ENCODE peak calls at places on chromosomes 3 and 15, in ten cellular contexts. One of them, this sample, is unnamed.

GRCh38 chr3:147383617-147384016 is 22.7 kb downstream of the ZIC4 start:
- DNase-seq in neural progenitor cell: peak; percentile 68
- DNase-seq in right lobe of liver: no peak
- DNase-seq in SJSA1: no peak
- DNase-seq in transverse colon: no peak
- DNase-seq in CD8-positive, alpha-beta memory T cell: no peak
- DNase-seq in CD4-positive, alpha-beta T cell: no peak
- DNase-seq in pancreas: no peak
- DNase-seq in psoas muscle: no peak
- DNase-seq in heart right ventricle: no peak
- DNase-seq in this sample: no peak

GRCh38 chr3:87260270-87260669 is 16.1 kb downstream of the POU1F1 start:
- DNase-seq in neural progenitor cell: peak; percentile 72
- DNase-seq in right lobe of liver: no peak
- DNase-seq in SJSA1: peak; percentile 28
- DNase-seq in transverse colon: peak; percentile 28
- DNase-seq in CD8-positive, alpha-beta memory T cell: no peak
- DNase-seq in CD4-positive, alpha-beta T cell: peak; percentile 25
- DNase-seq in pancreas: peak; percentile 17
- DNase-seq in psoas muscle: no peak
- DNase-seq in heart right ventricle: no peak
- DNase-seq in this sample: no peak

GRCh38 chr15:93020976-93021772 is 67.8 kb downstream of the RGMA start:
- DNase-seq in neural progenitor cell: no peak
- DNase-seq in right lobe of liver: no peak
- DNase-seq in SJSA1: no peak
- DNase-seq in transverse colon: no peak
- DNase-seq in CD8-positive, alpha-beta memory T cell: no peak
- DNase-seq in CD4-positive, alpha-beta T cell: no peak
- DNase-seq in pancreas: no peak
- DNase-seq in psoas muscle: no peak
- DNase-seq in heart right ventricle: no peak
- DNase-seq in this sample: no peak

GRCh38 chr3:59286791-59287531 is 237.1 kb upstream of the CFAP20DC start:
- DNase-seq in neural progenitor cell: no peak
- DNase-seq in right lobe of liver: no peak
- DNase-seq in SJSA1: peak; percentile 17
- DNase-seq in transverse colon: no peak
- DNase-seq in CD8-positive, alpha-beta memory T cell: no peak
- DNase-seq in CD4-positive, alpha-beta T cell: no peak
- DNase-seq in pancreas: peak; percentile 81
- DNase-seq in psoas muscle: no peak
- DNase-seq in heart right ventricle: peak; percentile 9
- DNase-seq in this sample: peak; percentile 58

GRCh38 chr3:109257269-109257668 is 59.0 kb downstream of the DPPA2 start:
- DNase-seq in neural progenitor cell: no peak
- DNase-seq in right lobe of liver: no peak
- DNase-seq in SJSA1: no peak
- DNase-seq in transverse colon: no peak
- DNase-seq in CD8-positive, alpha-beta memory T cell: no peak
- DNase-seq in CD4-positive, alpha-beta T cell: no peak
- DNase-seq in pancreas: no peak
- DNase-seq in psoas muscle: no peak
- DNase-seq in heart right ventricle: no peak
- DNase-seq in this sample: no peak

GRCh38 chr15:27815035-27815434 is 284.1 kb downstream of the OCA2 start:
- DNase-seq in neural progenitor cell: no peak
- DNase-seq in right lobe of liver: no peak
- DNase-seq in SJSA1: no peak
- DNase-seq in transverse colon: no peak
- DNase-seq in CD8-positive, alpha-beta memory T cell: no peak
- DNase-seq in CD4-positive, alpha-beta T cell: no peak
- DNase-seq in pancreas: no peak
- DNase-seq in psoas muscle: no peak
- DNase-seq in heart right ventricle: no peak
- DNase-seq in this sample: no peak

GRCh38 chr15:62392411-62392810 is 227.3 kb upstream of the C2CD4B start:
- DNase-seq in neural progenitor cell: peak; percentile 55
- DNase-seq in right lobe of liver: no peak
- DNase-seq in SJSA1: no peak
- DNase-seq in transverse colon: peak; percentile 23
- DNase-seq in CD8-positive, alpha-beta memory T cell: no peak
- DNase-seq in CD4-positive, alpha-beta T cell: no peak
- DNase-seq in pancreas: no peak
- DNase-seq in psoas muscle: peak; percentile 31
- DNase-seq in heart right ventricle: peak; percentile 34
- DNase-seq in this sample: no peak

GRCh38 chr3:42503251-42503924 is 945 bp downstream of the VIPR1 start:
- DNase-seq in neural progenitor cell: no peak
- DNase-seq in right lobe of liver: no peak
- DNase-seq in SJSA1: no peak
- DNase-seq in transverse colon: peak; percentile 14
- DNase-seq in CD8-positive, alpha-beta memory T cell: no peak
- DNase-seq in CD4-positive, alpha-beta T cell: no peak
- DNase-seq in pancreas: no peak
- DNase-seq in psoas muscle: no peak
- DNase-seq in heart right ventricle: peak; percentile 1
- DNase-seq in this sample: no peak

GRCh38 chr15:45136378-45136764 is 6.6 kb downstream of the DUOX1 start:
- DNase-seq in neural progenitor cell: peak; percentile 57
- DNase-seq in right lobe of liver: no peak
- DNase-seq in SJSA1: no peak
- DNase-seq in transverse colon: no peak
- DNase-seq in CD8-positive, alpha-beta memory T cell: no peak
- DNase-seq in CD4-positive, alpha-beta T cell: no peak
- DNase-seq in pancreas: no peak
- DNase-seq in psoas muscle: no peak
- DNase-seq in heart right ventricle: no peak
- DNase-seq in this sample: no peak

GRCh38 chr3:108047987-108048386 is 42.8 kb downstream of the CD47 start:
- DNase-seq in neural progenitor cell: no peak
- DNase-seq in right lobe of liver: no peak
- DNase-seq in SJSA1: no peak
- DNase-seq in transverse colon: no peak
- DNase-seq in CD8-positive, alpha-beta memory T cell: no peak
- DNase-seq in CD4-positive, alpha-beta T cell: no peak
- DNase-seq in pancreas: no peak
- DNase-seq in psoas muscle: no peak
- DNase-seq in heart right ventricle: no peak
- DNase-seq in this sample: no peak
- H3K9me3 ChIP-seq in neural progenitor cell: no peaks in the 10 kb centered on the region
- H3K9me3 ChIP-seq in right lobe of liver: no peaks in the 10 kb centered on the region
- H3K9me3 ChIP-seq in SJSA1: no peaks in the 10 kb centered on the region
- H3K9me3 ChIP-seq in transverse colon: no peaks in the 10 kb centered on the region
- H3K9me3 ChIP-seq in CD8-positive, alpha-beta memory T cell: no peaks in the 10 kb centered on the region
- H3K9me3 ChIP-seq in CD4-positive, alpha-beta T cell: no peaks in the 10 kb centered on the region
- H3K9me3 ChIP-seq in pancreas: no peaks in the 10 kb centered on the region
- H3K9me3 ChIP-seq in psoas muscle: no peaks in the 10 kb centered on the region
- H3K9me3 ChIP-seq in heart right ventricle: no peaks in the 10 kb centered on the region
- H3K9me3 ChIP-seq in this sample: no peaks in the 10 kb centered on the region

GRCh38 chr3:7456376-7456775 is 595.5 kb downstream of the GRM7 start:
- DNase-seq in neural progenitor cell: no peak
- DNase-seq in right lobe of liver: no peak
- DNase-seq in SJSA1: no peak
- DNase-seq in transverse colon: no peak
- DNase-seq in CD8-positive, alpha-beta memory T cell: no peak
- DNase-seq in CD4-positive, alpha-beta T cell: no peak
- DNase-seq in pancreas: no peak
- DNase-seq in psoas muscle: no peak
- DNase-seq in heart right ventricle: no peak
- DNase-seq in this sample: no peak
- H3K9me3 ChIP-seq in neural progenitor cell: no peaks in the 10 kb centered on the region
- H3K9me3 ChIP-seq in right lobe of liver: no peaks in the 10 kb centered on the region
- H3K9me3 ChIP-seq in SJSA1: no peaks in the 10 kb centered on the region
- H3K9me3 ChIP-seq in transverse colon: no peaks in the 10 kb centered on the region
- H3K9me3 ChIP-seq in CD8-positive, alpha-beta memory T cell: no peaks in the 10 kb centered on the region
- H3K9me3 ChIP-seq in CD4-positive, alpha-beta T cell: no peaks in the 10 kb centered on the region
- H3K9me3 ChIP-seq in pancreas: no peaks in the 10 kb centered on the region
- H3K9me3 ChIP-seq in psoas muscle: no peaks in the 10 kb centered on the region
- H3K9me3 ChIP-seq in heart right ventricle: no peaks in the 10 kb centered on the region
- H3K9me3 ChIP-seq in this sample: no peaks in the 10 kb centered on the region

GRCh38 chr3:138542977-138543376 is 51.1 kb downstream of the CEP70 start:
- DNase-seq in neural progenitor cell: no peak
- DNase-seq in right lobe of liver: no peak
- DNase-seq in SJSA1: no peak
- DNase-seq in transverse colon: no peak
- DNase-seq in CD8-positive, alpha-beta memory T cell: no peak
- DNase-seq in CD4-positive, alpha-beta T cell: no peak
- DNase-seq in pancreas: no peak
- DNase-seq in psoas muscle: no peak
- DNase-seq in heart right ventricle: no peak
- DNase-seq in this sample: no peak
- H3K9me3 ChIP-seq in neural progenitor cell: peaks cover 15% of the 10 kb centered on the region
- H3K9me3 ChIP-seq in right lobe of liver: no peaks in the 10 kb centered on the region
- H3K9me3 ChIP-seq in SJSA1: peaks cover 16% of the 10 kb centered on the region
- H3K9me3 ChIP-seq in transverse colon: peaks cover 53% of the 10 kb centered on the region
- H3K9me3 ChIP-seq in CD8-positive, alpha-beta memory T cell: peaks cover 8% of the 10 kb centered on the region
- H3K9me3 ChIP-seq in CD4-positive, alpha-beta T cell: peaks cover 54% of the 10 kb centered on the region
- H3K9me3 ChIP-seq in pancreas: no peaks in the 10 kb centered on the region
- H3K9me3 ChIP-seq in psoas muscle: peaks cover 12% of the 10 kb centered on the region
- H3K9me3 ChIP-seq in heart right ventricle: peaks cover 21% of the 10 kb centered on the region
- H3K9me3 ChIP-seq in this sample: peaks cover 60% of the 10 kb centered on the region

DNA sequence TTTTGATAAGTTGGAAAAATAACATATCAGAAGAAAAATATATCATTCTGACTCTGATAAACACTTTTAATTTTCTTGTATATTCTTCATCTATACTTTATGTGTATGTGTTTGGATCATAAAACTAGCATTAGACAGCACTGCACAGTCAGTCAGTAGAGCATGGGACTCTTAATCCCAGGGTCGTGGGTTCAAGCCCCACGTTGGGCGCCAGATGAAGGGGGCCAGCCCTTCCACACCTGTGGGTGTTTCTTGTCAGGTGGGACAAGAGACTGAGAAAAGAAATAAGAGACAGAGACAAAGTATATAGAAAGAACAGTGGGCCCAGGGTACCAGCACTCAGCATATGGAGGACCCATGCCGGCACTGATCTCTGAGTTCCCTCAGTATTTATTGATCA is 546.0 kb upstream of the NR2F2 start:
- DNase-seq in neural progenitor cell: no peak
- DNase-seq in right lobe of liver: no peak
- DNase-seq in SJSA1: no peak
- DNase-seq in transverse colon: no peak
- DNase-seq in CD8-positive, alpha-beta memory T cell: no peak
- DNase-seq in CD4-positive, alpha-beta T cell: no peak
- DNase-seq in pancreas: no peak
- DNase-seq in psoas muscle: no peak
- DNase-seq in heart right ventricle: no peak
- DNase-seq in this sample: no peak
- H3K9me3 ChIP-seq in neural progenitor cell: peaks cover 14% of the 10 kb centered on the region
- H3K9me3 ChIP-seq in right lobe of liver: no peaks in the 10 kb centered on the region
- H3K9me3 ChIP-seq in SJSA1: peaks cover 5% of the 10 kb centered on the region
- H3K9me3 ChIP-seq in transverse colon: peaks cover 22% of the 10 kb centered on the region
- H3K9me3 ChIP-seq in CD8-positive, alpha-beta memory T cell: peaks cover 20% of the 10 kb centered on the region
- H3K9me3 ChIP-seq in CD4-positive, alpha-beta T cell: peaks cover 28% of the 10 kb centered on the region
- H3K9me3 ChIP-seq in pancreas: no peaks in the 10 kb centered on the region
- H3K9me3 ChIP-seq in psoas muscle: peaks cover 25% of the 10 kb centered on the region
- H3K9me3 ChIP-seq in heart right ventricle: peaks cover 8% of the 10 kb centered on the region
- H3K9me3 ChIP-seq in this sample: peaks cover 38% of the 10 kb centered on the region

DNA sequence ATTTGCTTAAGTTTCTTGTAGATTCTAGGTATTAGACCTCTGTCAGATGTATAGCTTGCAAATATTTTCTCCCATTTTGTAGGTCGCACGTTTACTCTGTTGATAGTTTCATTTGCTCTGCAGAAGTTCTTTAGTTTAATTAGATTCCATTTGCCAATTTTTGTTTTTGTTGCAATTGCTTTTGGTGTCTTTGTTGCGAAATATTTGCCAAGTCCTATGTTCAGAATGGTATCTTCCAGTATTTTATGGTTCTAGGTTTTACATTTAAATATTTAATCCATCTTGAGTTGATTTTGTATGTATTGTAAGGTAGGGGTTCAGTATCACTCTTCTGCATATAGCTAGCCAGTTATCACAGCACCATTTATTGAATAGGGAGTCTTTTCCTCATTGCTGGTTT is 64.9 kb downstream of the CHCHD6 start:
- DNase-seq in neural progenitor cell: no peak
- DNase-seq in right lobe of liver: no peak
- DNase-seq in SJSA1: no peak
- DNase-seq in transverse colon: no peak
- DNase-seq in CD8-positive, alpha-beta memory T cell: no peak
- DNase-seq in CD4-positive, alpha-beta T cell: no peak
- DNase-seq in pancreas: no peak
- DNase-seq in psoas muscle: no peak
- DNase-seq in heart right ventricle: no peak
- DNase-seq in this sample: no peak
- H3K9me3 ChIP-seq in neural progenitor cell: no peaks in the 10 kb centered on the region
- H3K9me3 ChIP-seq in right lobe of liver: no peaks in the 10 kb centered on the region
- H3K9me3 ChIP-seq in SJSA1: peaks cover 6% of the 10 kb centered on the region
- H3K9me3 ChIP-seq in transverse colon: no peaks in the 10 kb centered on the region
- H3K9me3 ChIP-seq in CD8-positive, alpha-beta memory T cell: no peaks in the 10 kb centered on the region
- H3K9me3 ChIP-seq in CD4-positive, alpha-beta T cell: peaks cover 10% of the 10 kb centered on the region
- H3K9me3 ChIP-seq in pancreas: no peaks in the 10 kb centered on the region
- H3K9me3 ChIP-seq in psoas muscle: no peaks in the 10 kb centered on the region
- H3K9me3 ChIP-seq in heart right ventricle: no peaks in the 10 kb centered on the region
- H3K9me3 ChIP-seq in this sample: no peaks in the 10 kb centered on the region